ENCODE peak calls at places on chromosomes 4 and X, in five cellular contexts. One of them, this sample, is unnamed.

GRCh38 chr4:155582971-155583437 is 83.6 kb upstream of the GUCY1A1 start:
- DNase-seq in MM.1S: no peak
- DNase-seq in hepatocyte: no peak
- DNase-seq in neural progenitor cell: no peak
- DNase-seq in PC-3: peak
- DNase-seq in this sample: no peak

GRCh38 chrX:97401586-97402101 is 517.9 kb downstream of the RPA4 start:
- DNase-seq in MM.1S: no peak
- DNase-seq in hepatocyte: no peak
- DNase-seq in neural progenitor cell: no peak
- DNase-seq in PC-3: peak
- DNase-seq in this sample: no peak

GRCh38 chr4:101222156-101222845 is 125.0 kb downstream of the PPP3CA start:
- DNase-seq in MM.1S: no peak
- DNase-seq in hepatocyte: no peak
- DNase-seq in neural progenitor cell: no peak
- DNase-seq in PC-3: no peak
- DNase-seq in this sample: no peak

GRCh38 chr4:87093443-87094123 is 126.8 kb downstream of the KLHL8 start:
- DNase-seq in MM.1S: peak
- DNase-seq in hepatocyte: peak
- DNase-seq in neural progenitor cell: peak
- DNase-seq in PC-3: peak
- DNase-seq in this sample: peak

GRCh38 chrX:11427082-11428033 is 134.1 kb downstream of the AMELX start:
- DNase-seq in MM.1S: peak
- DNase-seq in hepatocyte: peak
- DNase-seq in neural progenitor cell: peak
- DNase-seq in PC-3: peak
- DNase-seq in this sample: no peak

GRCh38 chrX:47191806-47192401 is 1.7 kb upstream of the UBA1 start:
- DNase-seq in MM.1S: no peak
- DNase-seq in hepatocyte: no peak
- DNase-seq in neural progenitor cell: no peak
- DNase-seq in PC-3: no peak
- DNase-seq in this sample: peak

GRCh38 chr4:71126719-71127118 is 133.3 kb downstream of the DCK start:
- DNase-seq in MM.1S: no peak
- DNase-seq in hepatocyte: peak
- DNase-seq in neural progenitor cell: no peak
- DNase-seq in PC-3: peak
- DNase-seq in this sample: no peak

GRCh38 chr4:8618961-8619720 is 26.6 kb downstream of the CPZ start:
- DNase-seq in MM.1S: no peak
- DNase-seq in hepatocyte: no peak
- DNase-seq in neural progenitor cell: no peak
- DNase-seq in PC-3: no peak
- DNase-seq in this sample: no peak

GRCh38 chr4:86927843-86928395 is 6.9 kb upstream of the AFF1 start:
- DNase-seq in MM.1S: no peak
- DNase-seq in hepatocyte: peak
- DNase-seq in neural progenitor cell: no peak
- DNase-seq in PC-3: peak
- DNase-seq in this sample: no peak

GRCh38 chr4:87011340-87012034 is 76.7 kb downstream of the AFF1 start:
- DNase-seq in MM.1S: no peak
- DNase-seq in hepatocyte: peak
- DNase-seq in neural progenitor cell: no peak
- DNase-seq in PC-3: peak
- DNase-seq in this sample: no peak

GRCh38 chrX:110280954-110281353 is 36.9 kb downstream of the AMMECR1 start:
- DNase-seq in MM.1S: no peak
- DNase-seq in hepatocyte: no peak
- DNase-seq in neural progenitor cell: no peak
- DNase-seq in PC-3: peak
- DNase-seq in this sample: no peak

GRCh38 chrX:80812176-80812575 is 2.5 kb upstream of the BRWD3 start:
- DNase-seq in MM.1S: peak
- DNase-seq in hepatocyte: peak
- DNase-seq in neural progenitor cell: peak
- DNase-seq in PC-3: peak
- DNase-seq in this sample: peak

GRCh38 chrX:49147907-49148306 is 14.7 kb upstream of the MAGIX start:
- DNase-seq in MM.1S: no peak
- DNase-seq in hepatocyte: no peak
- DNase-seq in neural progenitor cell: no peak
- DNase-seq in PC-3: no peak
- DNase-seq in this sample: no peak
- H3K27ac ChIP-seq in MM.1S: no peak
- H3K27ac ChIP-seq in hepatocyte: peak
- H3K27ac ChIP-seq in neural progenitor cell: no peak
- H3K27ac ChIP-seq in PC-3: no peak
- H3K27ac ChIP-seq in this sample: no peak

DNA sequence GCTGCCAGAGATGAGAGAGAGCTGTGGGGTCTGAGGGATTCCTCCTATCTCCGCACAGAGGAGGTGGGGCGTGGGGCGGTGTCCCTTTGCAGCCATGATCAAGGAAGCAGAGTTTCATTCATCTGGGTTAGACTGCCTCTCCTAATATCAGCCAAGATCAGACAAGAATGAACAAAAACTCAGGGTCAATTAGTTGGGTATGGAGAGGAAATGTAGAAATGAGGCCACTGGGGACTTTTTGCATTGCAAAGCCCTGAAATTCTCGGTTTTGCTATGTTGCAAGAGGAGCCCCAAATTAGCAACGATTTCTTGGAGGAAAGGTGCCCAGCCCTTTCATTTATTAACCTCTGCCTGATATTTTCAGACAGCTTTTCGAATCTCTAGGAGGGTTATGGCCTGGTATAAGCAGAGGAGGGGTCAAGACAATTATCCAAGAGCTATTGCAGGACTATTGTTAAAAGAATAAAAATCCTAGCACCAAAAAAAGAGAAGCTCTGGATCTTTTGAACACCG is 34.3 kb upstream of the ACSL1 start:
- DNase-seq in MM.1S: peak
- DNase-seq in hepatocyte: no peak
- DNase-seq in neural progenitor cell: no peak
- DNase-seq in PC-3: no peak
- DNase-seq in this sample: no peak
- H3K4me3 ChIP-seq in MM.1S: no peak
- H3K4me3 ChIP-seq in hepatocyte: no peak
- H3K4me3 ChIP-seq in neural progenitor cell: no peak
- H3K4me3 ChIP-seq in PC-3: no peak
- H3K4me3 ChIP-seq in this sample: no peak

DNA sequence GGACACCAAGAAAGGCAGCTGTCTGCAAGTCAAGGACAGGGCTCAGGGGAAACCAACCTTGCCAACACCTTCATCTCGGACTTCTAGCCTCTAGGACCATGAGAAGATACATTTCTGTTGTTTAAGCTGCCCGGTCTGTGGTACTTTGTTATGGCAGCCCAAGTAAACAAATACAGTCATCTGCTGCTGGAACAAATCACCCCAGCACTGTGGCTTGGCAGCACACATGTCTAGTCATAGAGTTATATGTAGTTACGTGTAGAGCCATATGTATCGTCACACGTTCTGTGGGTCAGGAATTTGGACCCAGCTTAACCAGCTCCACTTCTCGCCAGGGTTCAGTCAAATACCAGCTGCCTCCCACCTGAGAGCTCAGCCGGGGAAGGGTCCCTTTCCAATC is 2.5 kb downstream of the HTT-AS start:
- DNase-seq in MM.1S: no peak
- DNase-seq in hepatocyte: no peak
- DNase-seq in neural progenitor cell: no peak
- DNase-seq in PC-3: no peak
- DNase-seq in this sample: no peak
- TF ChIP-seq EZH2phosphoT487 in MM.1S: no peak
- TF ChIP-seq EZH2phosphoT487 in hepatocyte: no peak
- TF ChIP-seq EZH2phosphoT487 in neural progenitor cell: no peak
- TF ChIP-seq EZH2phosphoT487 in PC-3: no peak
- TF ChIP-seq EZH2phosphoT487 in this sample: no peak

GRCh38 chr4:88809561-88810219 is 112.1 kb upstream of the NAP1L5 start:
- DNase-seq in MM.1S: no peak
- DNase-seq in hepatocyte: no peak
- DNase-seq in neural progenitor cell: no peak
- DNase-seq in PC-3: no peak
- DNase-seq in this sample: no peak
- H3K27ac ChIP-seq in MM.1S: no peak
- H3K27ac ChIP-seq in hepatocyte: peak
- H3K27ac ChIP-seq in neural progenitor cell: no peak
- H3K27ac ChIP-seq in PC-3: no peak
- H3K27ac ChIP-seq in this sample: no peak

DNA sequence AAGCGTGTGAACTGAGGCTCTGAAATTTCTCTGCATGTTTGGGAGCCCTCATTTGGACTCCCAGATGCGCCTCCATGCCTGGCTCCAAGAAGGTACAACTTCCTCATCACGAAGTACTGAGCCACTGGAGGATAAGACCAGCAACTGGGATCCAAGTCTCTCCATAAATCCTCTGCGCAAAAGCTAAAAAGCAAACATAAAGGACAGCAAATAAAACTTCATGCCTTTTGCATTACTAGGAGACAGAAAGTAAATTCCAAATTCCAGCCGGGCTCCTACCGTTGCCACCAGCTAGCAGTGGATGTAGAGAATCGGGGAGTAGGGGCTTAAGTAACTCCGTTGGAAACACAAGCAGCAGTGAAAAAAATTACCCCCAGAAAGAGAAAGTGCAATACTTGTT is 477.1 kb upstream of the TENM3 start:
- DNase-seq in MM.1S: no peak
- DNase-seq in hepatocyte: no peak
- DNase-seq in neural progenitor cell: no peak
- DNase-seq in PC-3: no peak
- DNase-seq in this sample: no peak
- H3K4me3 ChIP-seq in MM.1S: no peak
- H3K4me3 ChIP-seq in hepatocyte: no peak
- H3K4me3 ChIP-seq in neural progenitor cell: no peak
- H3K4me3 ChIP-seq in PC-3: no peak
- H3K4me3 ChIP-seq in this sample: no peak

DNA sequence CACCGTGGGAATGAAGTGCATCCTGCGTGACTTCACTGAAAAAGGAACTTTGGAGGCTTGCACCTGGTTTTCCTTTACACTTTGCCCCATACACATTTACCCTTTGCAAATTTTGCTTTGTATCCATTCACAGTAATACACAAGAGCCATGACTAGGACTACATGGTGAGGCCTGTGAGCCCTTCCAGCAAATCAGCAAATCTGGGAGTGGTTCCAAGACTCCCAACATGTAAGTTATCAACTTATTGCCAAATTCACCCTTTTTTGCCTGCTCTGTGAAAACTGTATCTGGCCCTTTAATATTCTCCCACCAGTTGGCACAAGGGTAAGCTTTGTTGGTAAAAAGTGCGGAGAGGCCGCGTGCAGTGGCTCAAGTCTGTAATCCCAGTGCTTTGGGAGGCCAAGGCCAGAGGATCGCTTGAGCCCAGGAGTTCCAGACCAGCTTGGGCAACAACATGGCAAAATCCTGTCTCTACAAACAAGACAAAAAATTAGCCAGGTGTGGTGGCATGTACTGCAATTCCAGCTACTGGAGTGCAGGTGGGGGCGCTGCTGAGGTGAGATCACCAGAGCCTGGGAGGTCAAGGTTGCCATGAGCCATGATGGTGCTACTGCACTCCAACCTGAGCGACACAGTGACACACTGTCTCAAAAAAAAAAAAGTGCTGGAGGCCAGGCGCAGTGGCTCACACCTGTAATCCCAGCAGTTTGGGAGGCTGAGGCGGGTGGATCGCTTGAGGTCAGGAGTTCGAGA is 5.0 kb downstream of the PRMT9 start:
- DNase-seq in MM.1S: peak
- DNase-seq in hepatocyte: no peak
- DNase-seq in neural progenitor cell: no peak
- DNase-seq in PC-3: peak
- DNase-seq in this sample: peak
- TF ChIP-seq EZH2phosphoT487 in MM.1S: no peak
- TF ChIP-seq EZH2phosphoT487 in hepatocyte: no peak
- TF ChIP-seq EZH2phosphoT487 in neural progenitor cell: no peak
- TF ChIP-seq EZH2phosphoT487 in PC-3: no peak
- TF ChIP-seq EZH2phosphoT487 in this sample: no peak

GRCh38 chr4:48905363-48906015 is 1.1 kb downstream of the OCIAD2 start:
- DNase-seq in MM.1S: no peak
- DNase-seq in hepatocyte: peak
- DNase-seq in neural progenitor cell: no peak
- DNase-seq in PC-3: peak
- DNase-seq in this sample: no peak
- H3K27ac ChIP-seq in MM.1S: no peak
- H3K27ac ChIP-seq in hepatocyte: peak
- H3K27ac ChIP-seq in neural progenitor cell: no peak
- H3K27ac ChIP-seq in PC-3: peak
- H3K27ac ChIP-seq in this sample: no peak